ENCODE peak calls at places on chromosomes 4 and X, in four cellular contexts. E is K562, P is IMR-90, M is keratinocyte. D is an unnamed sample. For H3K9me1, the result is how much of the 10 kb centered on the place peaks cover.

GRCh38 chr4:86831262-86832090 is 17.7 kb downstream of the SLC10A6 start:
- DNase-seq in E (no peak), P (peak), M (peak), D (no peak)

GRCh38 chr4:151801547-151802516 is 41.0 kb upstream of the GATB start:
- DNase-seq in E (peak), P (peak), M (no peak), D (peak)

GRCh38 chr4:3227878-3228675 is 20.9 kb upstream of the MSANTD1 start:
- DNase-seq in E (no peak), P (peak), M (no peak), D (no peak)

GRCh38 chr4:97911236-97911906 is 231.9 kb downstream of the STPG2 start:
- DNase-seq in E (no peak), P (no peak), M (no peak), D (no peak)

GRCh38 chrX:130330706-130331105 is 9.0 kb upstream of the SLC25A14 start:
- DNase-seq in E (peak), P (peak), M (no peak), D (peak)

GRCh38 chr4:7067147-7067522 is 729 bp downstream of the GRPEL1 start:
- DNase-seq in E (peak), P (no peak), M (no peak), D (peak)

GRCh38 chr4:7620814-7621176 is 186.1 kb upstream of the PSAPL1 start:
- DNase-seq in E (no peak), P (no peak), M (no peak), D (no peak)

GRCh38 chrX:120857240-120857639 is 18.4 kb downstream of the CT47B1 start:
- DNase-seq in E (no peak), P (no peak), M (no peak), D (no peak)

GRCh38 chrX:2485460-2485753 is 15.4 kb downstream of the DHRSX start:
- DNase-seq in E (no peak), P (peak), M (no peak), D (no peak)

GRCh38 chrX:137575596-137576255 is 9.8 kb downstream of the ZIC3 start:
- DNase-seq in E (no peak), P (no peak), M (no peak), D (no peak)

GRCh38 chrX:41732260-41732659 is 8.3 kb downstream of the GPR82 start:
- DNase-seq in E (no peak), P (no peak), M (no peak), D (no peak)

GRCh38 chrX:19772306-19772705 is 115.1 kb downstream of the SH3KBP1 start:
- DNase-seq in E (no peak), P (peak), M (no peak), D (peak)

GRCh38 chrX:44282753-44283152 is 60.7 kb downstream of the EFHC2 start:
- DNase-seq in E (no peak), P (no peak), M (no peak), D (no peak)

GRCh38 chr4:5893013-5893580 is at the start of gene CRMP1:
- DNase-seq in E (no peak), P (no peak), M (no peak), D (no peak)

GRCh38 chr4:1449833-1450741 is 43.8 kb upstream of the NKX1-1 start:
- DNase-seq in E (no peak), P (no peak), M (no peak), D (no peak)

GRCh38 chr4:93960450-93960849 is 131.9 kb downstream of the ATOH1 start:
- DNase-seq in E (no peak), P (no peak), M (no peak), D (no peak)

GRCh38 chr4:168630445-168631187 is 133.8 kb downstream of the PALLD start:
- DNase-seq in E (no peak), P (peak), M (peak), D (peak)

GRCh38 chr4:41678086-41678485 is 70.4 kb downstream of the PHOX2B start:
- DNase-seq in E (no peak), P (peak), M (no peak), D (no peak)

GRCh38 chr4:124203613-124204284 is 508.8 kb downstream of the ANKRD50 start:
- DNase-seq in E (no peak), P (peak), M (no peak), D (peak)
- H3K9ac ChIP-seq in E (no peak), P (no peak), M (no peak), D (no peak)

DNA sequence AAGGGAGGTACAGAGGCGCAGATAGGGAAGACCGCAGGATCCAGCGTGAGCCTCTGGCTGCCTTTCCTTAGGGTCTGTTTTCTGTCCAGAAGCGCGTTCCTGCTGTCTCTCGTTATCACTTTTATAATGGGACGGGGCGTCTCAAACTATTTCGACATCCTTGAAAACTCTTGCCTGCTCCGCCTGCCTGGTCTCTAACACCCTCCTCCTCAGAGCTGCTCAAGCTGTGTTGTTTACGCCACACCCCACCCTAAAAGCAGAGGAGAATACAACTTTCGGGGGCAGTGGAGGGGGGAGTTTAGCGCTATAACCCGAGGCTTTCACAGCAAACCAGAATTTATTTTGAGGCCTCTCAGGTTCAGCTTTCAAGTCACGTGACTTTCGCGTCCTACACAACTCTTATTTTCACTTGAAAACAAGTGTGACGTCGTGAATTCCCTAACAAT is 646 bp upstream of the FAM3A start:
- DNase-seq in E (no peak), P (peak), M (no peak), D (peak)
- H3K9me1 ChIP-seq in E (under half), P (under half), M (under half), D (under half)

GRCh38 chr4:122706511-122706910 is 26.0 kb upstream of the BBS12 start:
- DNase-seq in E (no peak), P (no peak), M (no peak), D (no peak)
- H3K9ac ChIP-seq in E (no peak), P (no peak), M (no peak), D (no peak)

DNA sequence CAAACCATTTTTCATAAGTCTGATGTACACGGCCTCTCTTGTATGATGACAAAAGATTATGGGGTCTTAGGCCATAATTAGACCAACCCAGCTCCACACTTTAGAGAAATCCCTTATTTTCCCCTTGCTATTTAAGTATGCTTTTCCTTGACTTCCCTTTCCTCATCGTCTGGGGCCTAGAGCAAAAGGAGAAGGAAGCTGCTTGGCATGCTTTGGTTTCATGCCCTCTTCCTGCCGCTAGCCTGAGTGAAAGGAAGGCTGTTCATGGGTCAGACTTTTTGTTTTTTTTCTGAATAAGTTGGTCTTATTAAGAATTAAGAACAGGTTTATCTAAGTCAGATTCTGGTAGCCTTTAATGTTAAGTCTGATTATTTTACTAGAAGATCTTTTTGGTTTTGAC is 10.6 kb upstream of the RASGEF1B start:
- DNase-seq in E (no peak), P (no peak), M (no peak), D (no peak)
- H3K9me1 ChIP-seq in E (under half), P (under half), M (under half), D (under half)

GRCh38 chr4:182918044-182918607 is 940 bp upstream of the DCTD start:
- DNase-seq in E (no peak), P (no peak), M (no peak), D (no peak)
- H3K9ac ChIP-seq in E (peak), P (peak), M (peak), D (peak)

DNA sequence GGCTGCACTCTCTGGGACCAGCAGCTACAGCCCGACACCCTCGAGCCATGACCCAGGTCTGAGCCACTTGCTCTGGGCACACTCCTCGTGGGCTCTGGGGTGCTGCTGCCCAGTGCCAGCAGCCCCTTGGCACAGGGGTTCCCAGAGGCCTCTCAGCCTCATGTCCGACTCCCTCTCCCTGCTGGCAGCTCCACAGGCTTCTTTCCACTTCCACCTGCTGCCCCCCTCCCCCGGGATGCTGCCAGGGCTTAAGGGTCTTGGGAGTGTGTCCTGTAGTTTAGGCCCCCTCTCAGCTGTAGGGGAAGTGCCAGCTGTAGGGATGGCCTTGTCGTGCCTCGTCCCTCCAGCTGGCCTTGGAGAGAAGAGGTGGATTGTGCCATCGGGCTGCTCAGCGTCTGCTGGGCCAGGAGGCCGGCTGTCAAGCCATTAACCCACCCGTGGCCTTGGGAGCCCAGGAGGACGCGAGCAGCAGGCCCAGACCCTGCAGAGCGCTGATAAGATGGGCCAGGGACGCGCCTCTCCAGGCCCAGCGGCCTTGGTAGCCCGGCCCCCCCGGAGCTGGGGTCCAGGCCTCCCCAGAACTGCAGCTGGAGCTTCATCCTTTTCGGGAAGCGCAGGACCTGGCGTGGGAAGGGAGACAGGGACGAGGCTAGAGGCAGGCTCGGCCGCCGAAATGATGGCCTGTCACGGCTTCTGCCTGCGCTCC is 1.0 kb upstream of the USP27X start:
- DNase-seq in E (peak), P (no peak), M (no peak), D (no peak)
- H3K9me1 ChIP-seq in E (under half), P (under half), M (under half), D (under half)

GRCh38 chr4:185318679-185319078 is 77.0 kb downstream of the LRP2BP start:
- DNase-seq in E (peak), P (no peak), M (peak), D (peak)
- H3K9ac ChIP-seq in E (peak), P (no peak), M (no peak), D (peak)

GRCh38 chr4:87939978-87940690 is 35.4 kb upstream of the SPP1 start:
- DNase-seq in E (no peak), P (no peak), M (no peak), D (no peak)
- H3K9me1 ChIP-seq in E (under half), P (under half), M (under half), D (under half)